ENCODE peak calls at places on chromosomes 11 and 22, in six cellular contexts. G is endodermal cell, C is WERI-Rb-1, Y is upper lobe of right lung, H is Calu3, I is retinal pigment epithelial cell. J is an unnamed sample.
A peak's percentile ranks its signal among the peaks of the same experiment; 100 is the strongest.

GRCh38 chr11:70892889-70893288 is 359.5 kb downstream of the SHANK2 start:
- DNase-seq in G (no peak), C (no peak), Y (peak; percentile 16), H (no peak), I (no peak), J (no peak)

GRCh38 chr11:127056338-127056971 is 55.9 kb upstream of the KIRREL3 start:
- DNase-seq in G (no peak), C (peak; percentile 11), Y (no peak), H (no peak), I (no peak), J (no peak)

GRCh38 chr11:103623933-103624332 is 412.5 kb upstream of the DDI1 start:
- DNase-seq in G (no peak), C (no peak), Y (no peak), H (no peak), I (no peak), J (no peak)

GRCh38 chr11:123103326-123103980 is 41.5 kb upstream of the HSPA8 start:
- DNase-seq in G (peak; percentile 73), C (peak; percentile 36), Y (no peak), H (peak; percentile 20), I (peak; percentile 19), J (no peak)

GRCh38 chr11:57527056-57527631 is 3.4 kb downstream of the TIMM10 start:
- DNase-seq in G (peak; percentile 92), C (peak; percentile 67), Y (no peak), H (peak; percentile 81), I (no peak), J (peak; percentile 93)

GRCh38 chr22:40651057-40651456 is 14.5 kb upstream of the MRTFA start:
- DNase-seq in G (no peak), C (no peak), Y (no peak), H (no peak), I (no peak), J (no peak)

GRCh38 chr11:86523738-86524602 is 148.4 kb downstream of the ME3 start:
- DNase-seq in G (no peak), C (no peak), Y (no peak), H (peak; percentile 29), I (peak; percentile 78), J (no peak)

GRCh38 chr11:64643258-64643881 is 52.4 kb downstream of the SLC22A12 start:
- DNase-seq in G (peak; percentile 80), C (peak; percentile 75), Y (no peak), H (no peak), I (no peak), J (no peak)

GRCh38 chr11:72637198-72637597 is 37.0 kb downstream of the PDE2A start:
- DNase-seq in G (no peak), C (no peak), Y (no peak), H (no peak), I (no peak), J (no peak)

GRCh38 chr11:44628730-44629361 is 63.4 kb downstream of the CD82 start:
- DNase-seq in G (peak; percentile 23), C (peak; percentile 4), Y (peak; percentile 45), H (no peak), I (no peak), J (peak; percentile 19)

GRCh38 chr11:129023968-129024676 is 81.5 kb upstream of the TP53AIP1 start:
- DNase-seq in G (peak; percentile 89), C (peak; percentile 60), Y (no peak), H (peak; percentile 76), I (no peak), J (no peak)

GRCh38 chr22:43066134-43066533 is 23.1 kb downstream of the TTLL1 start:
- DNase-seq in G (peak; percentile 51), C (no peak), Y (no peak), H (no peak), I (no peak), J (no peak)

GRCh38 chr22:22914726-22915669 is 27.4 kb downstream of the IGLL5 start:
- DNase-seq in G (no peak), C (no peak), Y (no peak), H (no peak), I (no peak), J (no peak)

GRCh38 chr11:34243620-34244493 is 114.0 kb downstream of the ABTB2 start:
- DNase-seq in G (peak; percentile 69), C (peak; percentile 36), Y (no peak), H (peak; percentile 81), I (peak; percentile 89), J (no peak)

GRCh38 chr22:41555325-41555724 is 5.5 kb upstream of the CSDC2 start:
- DNase-seq in G (no peak), C (no peak), Y (no peak), H (no peak), I (no peak), J (no peak)

GRCh38 chr11:111378185-111378772 is 796 bp downstream of the POU2AF1 start:
- DNase-seq in G (no peak), C (no peak), Y (no peak), H (no peak), I (no peak), J (no peak)

GRCh38 chr22:49687786-49688515 is 139.7 kb downstream of the BRD1 start:
- DNase-seq in G (peak; percentile 35), C (peak; percentile 67), Y (no peak), H (no peak), I (no peak), J (no peak)

GRCh38 chr11:132123449-132123848 is 753.0 kb downstream of the NTM start:
- DNase-seq in G (no peak), C (no peak), Y (no peak), H (no peak), I (no peak), J (no peak)

GRCh38 chr11:132125855-132126841 is 755.7 kb downstream of the NTM start:
- DNase-seq in G (peak; percentile 75), C (peak; percentile 9), Y (no peak), H (no peak), I (no peak), J (no peak)

GRCh38 chr11:132131051-132131450 is 760.6 kb downstream of the NTM start:
- DNase-seq in G (no peak), C (no peak), Y (no peak), H (no peak), I (no peak), J (no peak)

GRCh38 chr11:132123854-132124835 is 753.7 kb downstream of the NTM start:
- DNase-seq in G (peak; percentile 64), C (no peak), Y (no peak), H (no peak), I (no peak), J (no peak)

DNA sequence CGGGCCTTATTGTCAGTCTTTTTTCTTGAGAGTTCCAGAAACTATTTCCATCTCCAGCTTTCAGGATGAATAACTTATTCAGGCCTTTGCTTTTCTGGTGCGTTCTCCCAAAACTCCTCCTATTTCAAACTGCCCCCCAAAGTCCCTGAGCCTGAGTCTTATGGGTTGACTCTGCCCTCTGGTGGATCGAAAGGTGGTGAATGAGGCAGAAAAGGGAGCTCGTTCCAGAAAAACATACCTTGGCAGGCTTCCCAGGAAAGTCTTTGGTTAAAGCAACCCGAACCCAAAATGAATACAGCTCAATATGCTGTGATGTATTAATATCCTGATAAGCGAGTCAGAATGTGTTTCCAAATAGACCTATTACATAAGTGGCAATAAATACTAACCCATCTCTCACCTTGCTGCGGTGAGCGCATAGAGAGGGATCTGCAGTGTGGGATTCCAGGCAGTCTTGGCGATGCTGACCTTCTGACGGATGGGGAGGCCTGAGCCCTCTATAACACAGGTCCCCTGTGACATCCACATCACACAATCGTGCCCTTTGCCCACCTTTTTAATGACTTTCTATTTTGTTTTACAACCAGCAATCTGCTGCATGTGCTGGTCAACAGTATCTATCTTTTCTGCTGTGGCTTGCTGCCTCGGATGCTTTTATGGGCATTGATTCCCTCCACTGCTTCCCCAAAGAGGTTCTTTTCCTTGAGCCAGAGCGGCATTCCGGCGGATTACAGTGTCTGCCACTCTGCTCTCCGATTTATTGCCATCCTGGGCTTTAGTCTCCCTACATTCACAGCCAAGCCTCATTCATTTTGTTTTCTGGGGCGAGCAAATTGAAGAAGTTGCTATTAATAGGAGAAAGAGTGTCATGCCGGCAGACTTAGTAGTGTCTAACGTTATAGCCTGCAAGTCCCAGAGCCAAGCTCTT is 756.8 kb downstream of the NTM start:
- DNase-seq in G (peak; percentile 78), C (peak; percentile 22), Y (no peak), H (no peak), I (peak; percentile 58), J (peak; percentile 48)
- TF ChIP-seq CTCF in G (peak; percentile 77), C (peak; percentile 39), Y (peak; percentile 39), H (no peak), I (peak; percentile 84), J (no peak)

DNA sequence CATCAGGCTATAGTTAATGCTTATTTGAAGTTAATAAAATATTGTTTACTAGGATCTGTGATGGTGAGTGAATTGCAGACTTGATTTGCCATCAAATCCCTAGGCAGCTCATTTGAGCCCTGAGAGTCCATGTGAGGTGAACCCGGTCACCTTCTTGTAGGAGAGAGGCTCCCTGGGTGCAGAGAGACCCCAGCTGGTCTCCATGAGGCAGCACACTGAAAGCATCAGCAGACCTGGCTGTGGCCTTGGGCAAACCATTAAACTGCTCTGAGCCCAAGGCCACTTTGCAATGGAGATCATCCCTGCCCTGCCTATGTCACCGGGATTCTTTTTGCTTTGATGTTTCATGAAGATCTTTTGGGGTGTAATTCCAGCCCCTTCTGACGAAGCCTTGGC is 125.2 kb downstream of the MICAL2 start:
- DNase-seq in G (peak; percentile 67), C (peak; percentile 81), Y (no peak), H (no peak), I (no peak), J (no peak)
- TF ChIP-seq CTCF in G (peak; percentile 72), C (peak; percentile 88), Y (no peak), H (no peak), I (peak; percentile 34), J (no peak)

GRCh38 chr22:38467438-38467903 is 425 bp upstream of the KDELR3 start:
- DNase-seq in G (no peak), C (no peak), Y (peak; percentile 69), H (peak; percentile 35), I (no peak), J (no peak)

GRCh38 chr22:38468761-38469305 is 937 bp downstream of the KDELR3 start:
- DNase-seq in G (no peak), C (no peak), Y (peak; percentile 64), H (no peak), I (no peak), J (no peak)

GRCh38 chr22:38469306-38469781 is 1.4 kb downstream of the KDELR3 start:
- DNase-seq in G (no peak), C (no peak), Y (no peak), H (no peak), I (no peak), J (no peak)

GRCh38 chr22:38465673-38466490 is 2.0 kb upstream of the KDELR3 start:
- DNase-seq in G (peak; percentile 65), C (no peak), Y (peak; percentile 41), H (no peak), I (no peak), J (no peak)

GRCh38 chr22:38467904-38468760 is at the start of gene KDELR3:
- DNase-seq in G (peak; percentile 74), C (no peak), Y (peak; percentile 86), H (peak; percentile 68), I (no peak), J (peak; percentile 55)
- TF ChIP-seq CTCF in G (peak; percentile 72), C (peak; percentile 24), Y (peak; percentile 5), H (peak; percentile 13), I (peak; percentile 29), J (no peak)

DNA sequence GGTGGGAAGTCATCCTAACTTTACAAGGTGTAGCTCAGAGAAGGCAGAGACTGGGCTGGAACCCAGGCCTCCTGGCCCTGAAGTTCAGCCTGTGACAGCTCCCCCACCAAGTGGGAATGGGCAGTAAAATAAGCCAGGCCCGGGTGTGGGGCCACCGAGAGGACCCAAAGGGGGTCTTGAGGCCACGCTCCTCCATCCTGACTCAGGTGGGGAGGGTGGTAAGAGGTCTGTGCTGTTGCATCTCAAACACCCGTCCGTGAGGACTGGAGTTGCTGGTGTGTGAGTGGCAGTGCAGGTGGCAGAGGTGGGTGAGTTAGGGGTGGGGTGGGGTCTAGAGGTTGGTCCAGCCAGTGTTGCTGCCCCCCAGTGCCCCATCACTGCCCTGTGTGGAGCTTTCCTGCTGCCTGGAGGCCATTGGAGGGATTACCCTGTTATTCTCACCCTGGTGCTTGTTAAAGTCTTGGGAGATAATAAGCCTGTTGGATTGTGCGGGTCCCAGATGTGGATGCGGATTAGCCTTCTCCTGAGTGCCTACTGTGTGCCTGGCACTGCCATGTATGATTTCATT is 12.7 kb downstream of the SERPINH1 start:
- DNase-seq in G (peak; percentile 69), C (no peak), Y (no peak), H (no peak), I (no peak), J (no peak)
- TF ChIP-seq CTCF in G (peak; percentile 61), C (peak; percentile 28), Y (peak; percentile 9), H (no peak), I (peak; percentile 34), J (no peak)

J was measured in omental fat pad.